ENCODE peak calls at places on chromosome 22, in nine cellular contexts. N is GM13976; Y is HFFc6; H is NCI-H446 treated with DMSO at 0.1 percent for 48 hours; D is B cell; R is psoas muscle; U is GM12864; G is activated B cell treated with CpG ODN at 0.5 μM for 24 hours; T is stimulated activated naive CD8-positive, alpha-beta T cell treated with anti-CD3 and anti-CD28 coated beads, Interleukin-15, Interleukin-2, amounts not matched to agents 100 U/mL and 50 U/mL, for 24 hours. W is an unnamed sample.

GRCh38 chr22:29205598-29206371 is at the start of gene EMID1:
- DNase-seq in U (no peak), D (peak), G (no peak), N (peak), H (no peak), Y (no peak), R (peak), T (peak), W (no peak)

GRCh38 chr22:18114976-18115652 is 4.5 kb downstream of the TUBA8 start:
- DNase-seq in D (no peak), R (no peak), U (no peak), G (no peak), Y (no peak), N (no peak), T (no peak), H (no peak), W (no peak)

GRCh38 chr22:48100685-48101417 is 1338.4 kb downstream of the TBC1D22A start:
- DNase-seq in D (no peak), T (no peak), G (no peak), N (no peak), U (no peak), H (no peak), R (no peak), Y (no peak), W (no peak)

GRCh38 chr22:41996826-41997225 is 1.8 kb upstream of the WBP2NL start:
- DNase-seq in Y (no peak), G (no peak), N (no peak), D (no peak), T (no peak), H (no peak), U (no peak), R (no peak), W (no peak)

GRCh38 chr22:29071261-29072045 is 1.4 kb upstream of the KREMEN1 start:
- DNase-seq in N (peak), D (peak), R (peak), H (no peak), U (no peak), T (peak), G (peak), Y (no peak), W (no peak)

GRCh38 chr22:45784357-45785277 is 113.0 kb downstream of the ATXN10 start:
- DNase-seq in D (no peak), N (peak), T (no peak), H (no peak), Y (no peak), U (no peak), G (no peak), R (no peak), W (no peak)

GRCh38 chr22:25417792-25418191 is 146.7 kb upstream of the GRK3 start:
- DNase-seq in H (no peak), Y (no peak), G (no peak), T (no peak), N (no peak), D (no peak), U (no peak), R (no peak), W (no peak)

GRCh38 chr22:43013355-43014061 is 1.4 kb downstream of the PACSIN2 start:
- DNase-seq in R (no peak), T (peak), U (no peak), D (no peak), H (no peak), G (no peak), N (no peak), Y (peak), W (no peak)

GRCh38 chr22:47168900-47169800 is 406.7 kb downstream of the TBC1D22A start:
- DNase-seq in D (no peak), T (no peak), R (peak), N (no peak), H (no peak), U (no peak), Y (no peak), G (no peak), W (no peak)

GRCh38 chr22:19226428-19226827 is 47.9 kb upstream of the SLC25A1 start:
- DNase-seq in N (no peak), G (no peak), U (no peak), D (no peak), H (no peak), Y (no peak), R (no peak), T (no peak), W (no peak)

GRCh38 chr22:33271390-33272161 is 213.4 kb upstream of the SYN3 start:
- DNase-seq in T (no peak), D (peak), G (peak), H (no peak), R (peak), U (peak), Y (no peak), N (peak), W (no peak)

GRCh38 chr22:21444701-21445436 is 22.3 kb upstream of the TMEM191C start:
- DNase-seq in D (no peak), Y (no peak), U (no peak), N (no peak), R (peak), T (no peak), G (no peak), H (no peak), W (no peak)

GRCh38 chr22:29245626-29246385 is 22.0 kb downstream of the RHBDD3 start:
- DNase-seq in H (no peak), Y (peak), N (peak), D (peak), T (peak), G (peak), R (peak), U (no peak), W (no peak)

GRCh38 chr22:44260216-44261035 is 52.3 kb downstream of the SHISAL1 start:
- DNase-seq in Y (no peak), D (no peak), U (no peak), H (no peak), N (no peak), T (no peak), G (peak), R (no peak), W (no peak)

GRCh38 chr22:50627452-50627913 is 469 bp downstream of the ARSA start:
- DNase-seq in T (peak), U (no peak), R (no peak), G (no peak), N (peak), Y (no peak), H (no peak), D (no peak), W (no peak)

GRCh38 chr22:32005453-32005852 is 37.6 kb upstream of the SLC5A1 start:
- DNase-seq in Y (peak), T (no peak), G (no peak), H (no peak), R (no peak), U (no peak), N (no peak), D (no peak), W (no peak)

GRCh38 chr22:47593911-47594311 is 831.5 kb downstream of the TBC1D22A start:
- DNase-seq in G (no peak), T (no peak), R (no peak), N (no peak), U (no peak), H (no peak), D (no peak), Y (no peak), W (no peak)

GRCh38 chr22:37501610-37502341 is 15.6 kb upstream of the MFNG start:
- DNase-seq in D (no peak), G (no peak), T (no peak), H (no peak), N (no peak), R (peak), Y (peak), U (no peak), W (no peak)

GRCh38 chr22:37525073-37525745 is 6.0 kb upstream of the CARD10 start:
- DNase-seq in H (no peak), G (no peak), T (peak), U (no peak), D (no peak), N (no peak), R (no peak), Y (peak), W (no peak)

GRCh38 chr22:47175151-47175760 is 412.8 kb downstream of the TBC1D22A start:
- DNase-seq in H (no peak), N (no peak), U (no peak), T (no peak), G (no peak), Y (no peak), R (peak), D (no peak), W (no peak)

GRCh38 chr22:43706151-43706550 is 106.0 kb downstream of the EFCAB6 start:
- DNase-seq in U (no peak), R (no peak), T (no peak), N (no peak), H (no peak), G (no peak), D (no peak), Y (no peak), W (no peak)

GRCh38 chr22:49933236-49933921 is 14.9 kb downstream of the CRELD2 start:
- DNase-seq in U (no peak), Y (no peak), T (no peak), R (peak), G (no peak), H (no peak), N (no peak), D (no peak), W (no peak)

GRCh38 chr22:42282252-42282942 is 11.9 kb upstream of the TCF20 start:
- DNase-seq in N (no peak), T (no peak), G (no peak), R (no peak), H (no peak), D (no peak), Y (no peak), U (no peak), W (no peak)

GRCh38 chr22:44623771-44624510 is 78.1 kb upstream of the PRR5 start:
- DNase-seq in D (no peak), Y (no peak), G (no peak), N (no peak), U (no peak), R (no peak), T (no peak), H (no peak), W (no peak)

GRCh38 chr22:46000081-46001027 is 23.4 kb upstream of the WNT7B start:
- DNase-seq in G (no peak), Y (no peak), H (no peak), R (no peak), T (no peak), N (no peak), D (no peak), U (no peak), W (no peak)

GRCh38 chr22:23231471-23232093 is 51.3 kb downstream of the BCR start:
- DNase-seq in T (no peak), Y (no peak), H (no peak), R (no peak), G (no peak), U (no peak), D (no peak), N (no peak), W (no peak)

GRCh38 chr22:27154717-27155116 is 497.3 kb downstream of the MIAT start:
- DNase-seq in R (no peak), Y (no peak), T (no peak), N (no peak), U (no peak), D (no peak), H (no peak), G (no peak), W (no peak)

GRCh38 chr22:36569999-36570398 is 41.0 kb upstream of the EIF3D start:
- DNase-seq in T (no peak), Y (no peak), N (no peak), R (no peak), D (no peak), G (no peak), H (no peak), U (no peak), W (no peak)

GRCh38 chr22:38205261-38206128 is 3.7 kb downstream of the MAFF start:
- DNase-seq in H (peak), T (no peak), Y (peak), D (no peak), G (no peak), U (no peak), N (no peak), R (peak), W (no peak)

GRCh38 chr22:49724893-49725489 is 102.7 kb downstream of the BRD1 start:
- DNase-seq in R (peak), H (no peak), D (peak), U (peak), T (peak), G (peak), Y (no peak), N (peak), W (no peak)

GRCh38 chr22:26615149-26615548 is 2.7 kb downstream of the CRYBB1 start:
- DNase-seq in N (peak), R (no peak), D (peak), H (no peak), T (no peak), Y (no peak), G (no peak), U (peak), W (no peak)

GRCh38 chr22:42419328-42419881 is 12.8 kb downstream of the NFAM1 start:
- DNase-seq in H (no peak), N (peak), G (no peak), U (peak), Y (no peak), R (no peak), D (peak), T (no peak), W (no peak)

GRCh38 chr22:44486538-44486937 is 11.5 kb downstream of the RTL6 start:
- DNase-seq in T (no peak), D (no peak), U (no peak), H (no peak), Y (no peak), N (no peak), R (no peak), G (no peak), W (no peak)

GRCh38 chr22:37716708-37717107 is 19.9 kb downstream of the TRIOBP start:
- DNase-seq in N (no peak), T (no peak), Y (peak), H (no peak), U (no peak), R (no peak), G (no peak), D (no peak), W (no peak)

GRCh38 chr22:50600967-50601668 is 525 bp downstream of the MAPK8IP2 start:
- DNase-seq in D (no peak), H (no peak), U (no peak), N (peak), G (no peak), T (no peak), R (no peak), Y (no peak), W (no peak)

GRCh38 chr22:44068422-44069191 is 44.5 kb downstream of the PARVB start:
- DNase-seq in H (no peak), G (peak), R (no peak), N (peak), Y (no peak), U (peak), D (peak), T (peak), W (no peak)